ENCODE peak calls at places on chromosomes 5 and 9, in eight cellular contexts. X is lower leg skin, Y is A549, A is SK-N-SH, D is right atrium auricular region, O is kidney epithelial cell, H is BE2C, M is HepG2. U is an unnamed sample.
A peak's percentile ranks its signal among the peaks of the same experiment; 100 is the strongest.

GRCh38 chr5:155872801-155873200 is 454.2 kb upstream of the SGCD start:
- DNase-seq in X (no peak), O (no peak), M (no peak), H (no peak), Y (no peak), A (no peak), D (no peak), U (no peak)

GRCh38 chr9:8694983-8695588 is 895.5 kb upstream of the DMAC1 start:
- DNase-seq in A (no peak), D (no peak), X (no peak), H (no peak), M (no peak), Y (no peak), O (no peak), U (no peak)

GRCh38 chr5:154849791-154850201 is 607 bp downstream of the FAXDC2 start:
- DNase-seq in D (no peak), A (no peak), X (no peak), Y (no peak), M (peak; percentile 44), O (no peak), H (no peak), U (no peak)

GRCh38 chr5:144333336-144333920 is 162.8 kb downstream of the KCTD16 start:
- DNase-seq in Y (no peak), H (no peak), A (no peak), M (no peak), D (no peak), X (no peak), O (no peak), U (no peak)

GRCh38 chr9:42852133-42852532 is 668.7 kb downstream of the SPATA31A6 start:
- DNase-seq in O (no peak), Y (peak; percentile 73), X (no peak), A (peak; percentile 70), D (no peak), H (peak; percentile 88), M (peak; percentile 52), U (no peak)

GRCh38 chr9:34665381-34666250 is 3.2 kb upstream of the CCL27 start:
- DNase-seq in M (peak; percentile 56), H (peak; percentile 96), A (peak; percentile 96), O (peak; percentile 65), Y (peak; percentile 95), D (peak; percentile 98), X (peak; percentile 99), U (peak; percentile 76)

GRCh38 chr9:7238244-7238637 is 480.5 kb downstream of the KDM4C start:
- DNase-seq in M (no peak), Y (no peak), H (no peak), O (no peak), D (no peak), A (no peak), X (no peak), U (no peak)

GRCh38 chr5:168844566-168845296 is 265.6 kb upstream of the PANK3 start:
- DNase-seq in A (peak; percentile 82), Y (no peak), H (peak; percentile 88), M (no peak), O (no peak), X (no peak), D (no peak), U (no peak)

GRCh38 chr9:119677811-119678530 is 308.7 kb upstream of the BRINP1 start:
- DNase-seq in H (no peak), M (no peak), X (no peak), A (no peak), O (no peak), D (no peak), Y (no peak), U (no peak)

GRCh38 chr5:149681252-149681651 is 48.9 kb upstream of the PPARGC1B start:
- DNase-seq in O (no peak), M (no peak), A (no peak), Y (no peak), X (no peak), D (no peak), H (no peak), U (no peak)

GRCh38 chr5:149681922-149682321 is 48.2 kb upstream of the PPARGC1B start:
- DNase-seq in Y (no peak), H (no peak), X (no peak), A (no peak), O (no peak), D (no peak), M (no peak), U (no peak)

GRCh38 chr5:149685494-149685893 is 44.6 kb upstream of the PPARGC1B start:
- DNase-seq in D (no peak), O (no peak), X (no peak), H (no peak), Y (no peak), M (no peak), A (no peak), U (no peak)

GRCh38 chr5:149682532-149683076 is 47.5 kb upstream of the PPARGC1B start:
- DNase-seq in H (no peak), O (no peak), M (no peak), Y (no peak), A (no peak), X (no peak), D (no peak), U (no peak)

DNA sequence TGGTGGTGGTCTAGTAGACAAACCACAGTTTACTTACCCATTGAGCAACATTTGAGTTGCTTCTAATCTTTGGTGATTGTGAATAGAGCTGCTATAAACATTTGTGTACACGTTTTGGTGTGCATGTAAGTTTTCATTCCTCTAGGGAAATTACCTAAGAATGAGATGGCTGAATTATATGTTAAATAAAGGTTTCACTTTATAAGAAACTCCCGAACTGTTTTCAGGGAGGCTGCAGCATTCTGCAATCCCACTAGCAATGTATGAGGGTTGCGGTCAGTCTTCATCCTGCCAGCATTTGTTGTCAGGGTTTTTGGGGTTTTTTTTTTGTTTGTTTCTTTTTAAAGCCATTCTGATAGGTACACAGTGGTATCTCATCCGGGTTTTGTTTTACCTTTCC is 45.7 kb upstream of the PPARGC1B start:
- DNase-seq in H (no peak), O (no peak), A (no peak), M (no peak), D (no peak), Y (no peak), X (no peak), U (no peak)
- TF ChIP-seq CTCF in H (no peak), O (no peak), A (no peak), M (no peak), D (no peak), Y (no peak), X (no peak), U (no peak)

DNA sequence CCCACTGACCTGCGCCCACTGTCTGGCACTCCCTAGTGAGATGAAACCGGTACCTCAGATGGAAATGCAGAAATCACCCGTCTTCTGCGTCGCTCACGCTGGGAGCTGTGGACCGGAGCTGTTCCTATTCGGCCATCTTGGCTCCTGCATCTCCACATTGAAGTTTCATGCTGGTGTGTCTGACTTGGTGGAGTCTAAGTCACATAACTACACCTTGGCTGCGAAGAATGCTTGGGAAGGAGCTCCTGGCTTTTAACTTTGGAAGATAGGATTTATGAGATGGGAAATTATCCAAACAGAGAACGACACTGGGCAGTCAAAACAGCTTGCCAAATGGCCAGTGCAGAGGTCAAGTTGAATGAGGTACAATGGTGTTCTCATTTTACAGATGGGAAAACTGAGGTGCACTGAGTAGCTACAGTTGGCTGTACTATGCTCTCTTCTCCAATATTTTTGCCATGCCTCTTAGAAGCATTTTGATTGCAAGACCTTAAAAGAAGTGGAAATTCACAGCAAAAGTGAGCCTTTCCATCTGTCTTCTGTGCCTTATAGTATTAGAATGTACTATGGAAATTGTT is 36.7 kb downstream of the CCDC192 start:
- DNase-seq in X (no peak), M (no peak), H (no peak), D (no peak), A (no peak), O (no peak), Y (no peak), U (no peak)
- H3K4me3 ChIP-seq in X (no peak overlapping the region), M (no peak overlapping the region), H (no peak overlapping the region), D (peak overlapping the region; percentile 19), A (peak overlapping the region; percentile 20), O (no peak overlapping the region), Y (no peak overlapping the region), U (no peak overlapping the region)

GRCh38 chr5:132472431-132472830 is 18.1 kb downstream of the IRF1 start:
- DNase-seq in M (no peak), O (no peak), X (no peak), A (no peak), Y (no peak), H (no peak), D (no peak), U (no peak)

GRCh38 chr5:132474131-132474723 is 16.3 kb downstream of the IRF1 start:
- DNase-seq in D (no peak), Y (no peak), O (no peak), H (no peak), M (no peak), X (no peak), A (no peak), U (no peak)

GRCh38 chr5:132473608-132474007 is 17.0 kb downstream of the IRF1 start:
- DNase-seq in M (no peak), Y (no peak), H (no peak), D (no peak), X (no peak), O (no peak), A (no peak), U (no peak)

GRCh38 chr5:132471944-132472343 is 18.6 kb downstream of the IRF1 start:
- DNase-seq in D (no peak), H (no peak), A (no peak), M (no peak), O (no peak), X (no peak), Y (no peak), U (no peak)

GRCh38 chr5:132473019-132473531 is 17.5 kb downstream of the IRF1 start:
- DNase-seq in H (no peak), M (no peak), Y (no peak), A (no peak), D (no peak), O (no peak), X (no peak), U (no peak)
- TF ChIP-seq CTCF in H (no peak), M (no peak), Y (no peak), A (no peak), D (no peak), O (no peak), X (no peak), U (no peak)

GRCh38 chr9:89956331-89956730 is 351.5 kb downstream of the GADD45G start:
- DNase-seq in O (no peak), X (no peak), M (no peak), H (no peak), A (no peak), Y (no peak), D (no peak), U (no peak)

GRCh38 chr9:89967527-89967926 is 362.7 kb downstream of the GADD45G start:
- DNase-seq in O (no peak), Y (no peak), A (no peak), D (no peak), M (no peak), X (no peak), H (no peak), U (no peak)

GRCh38 chr9:89956907-89957306 is 352.1 kb downstream of the GADD45G start:
- DNase-seq in H (no peak), M (no peak), O (no peak), D (no peak), Y (no peak), X (no peak), A (no peak), U (no peak)

GRCh38 chr9:89963280-89963679 is 358.5 kb downstream of the GADD45G start:
- DNase-seq in D (no peak), M (no peak), X (no peak), O (no peak), H (no peak), Y (no peak), A (no peak), U (no peak)

GRCh38 chr9:89961616-89962341 is 357.0 kb downstream of the GADD45G start:
- DNase-seq in A (no peak), M (no peak), Y (no peak), X (no peak), D (no peak), H (no peak), O (no peak), U (no peak)
- H3K4me3 ChIP-seq in A (no peak overlapping the region), M (no peak overlapping the region), Y (no peak overlapping the region), X (no peak overlapping the region), D (no peak overlapping the region), H (no peak overlapping the region), O (no peak overlapping the region), U (no peak overlapping the region)

U was measured in retinal pigment epithelial cell.